ENCODE peak calls at places on chromosomes 11 and 22, in six cellular contexts. A is cardiac septum, K is fibroblast of pulmonary artery, F is GM04503, W is anterior cingulate cortex, T is tibial nerve. X is an unnamed sample.

GRCh38 chr11:66124564-66124963 is 54.5 kb downstream of the PACS1 start:
- DNase-seq in K (peak; percentile 21), T (no peak), A (no peak), W (no peak), F (no peak), X (no peak)

GRCh38 chr11:36441610-36442208 is 68.4 kb downstream of the TRAF6 start:
- DNase-seq in A (no peak), F (no peak), W (no peak), K (no peak), T (no peak), X (no peak)

GRCh38 chr11:47393163-47394049 is 15.0 kb upstream of the SLC39A13 start:
- DNase-seq in T (no peak), F (no peak), K (peak; percentile 37), W (no peak), A (peak; percentile 83), X (no peak)

GRCh38 chr11:18775492-18776292 is 15.9 kb downstream of the PTPN5 start:
- DNase-seq in A (peak; percentile 82), W (no peak), T (peak; percentile 36), K (peak; percentile 63), F (no peak), X (no peak)

GRCh38 chr11:33668468-33668825 is 32.2 kb downstream of the C11orf91 start:
- DNase-seq in F (no peak), T (no peak), K (no peak), A (no peak), W (no peak), X (no peak)

GRCh38 chr22:24185001-24185500 is 3.8 kb downstream of the SUSD2 start:
- DNase-seq in K (no peak), F (no peak), A (no peak), T (no peak), W (no peak), X (no peak)

GRCh38 chr22:23256986-23257888 is 76.9 kb downstream of the BCR start:
- DNase-seq in A (peak; percentile 82), T (peak; percentile 79), F (peak; percentile 26), W (no peak), K (peak; percentile 26), X (peak; percentile 46)

GRCh38 chr11:8016396-8016949 is 29.3 kb downstream of the EIF3F start:
- DNase-seq in T (no peak), W (no peak), F (no peak), A (peak; percentile 10), K (no peak), X (no peak)

GRCh38 chr22:44709881-44710400 is 7.9 kb downstream of the PRR5 start:
- DNase-seq in A (no peak), T (no peak), W (no peak), F (no peak), K (no peak), X (no peak)

GRCh38 chr22:49436056-49436455 is 391.6 kb downstream of the BRD1 start:
- DNase-seq in K (no peak), A (no peak), F (no peak), W (no peak), T (no peak), X (no peak)

GRCh38 chr11:120254788-120255518 is 15.0 kb downstream of the POU2F3 start:
- DNase-seq in A (no peak), T (no peak), K (no peak), F (no peak), W (no peak), X (no peak)

GRCh38 chr11:93370260-93370659 is 39.7 kb downstream of the DEUP1 start:
- DNase-seq in K (no peak), F (no peak), T (no peak), W (no peak), A (no peak), X (no peak)

GRCh38 chr11:132551011-132551410 is 981.3 kb downstream of the OPCML start:
- DNase-seq in A (no peak), K (no peak), F (no peak), T (no peak), W (no peak), X (no peak)

GRCh38 chr11:111307472-111308108 is 9.2 kb downstream of the POU2AF3 start:
- DNase-seq in F (no peak), W (no peak), A (no peak), T (no peak), K (no peak), X (no peak)

GRCh38 chr11:131043251-131043650 is 127.0 kb upstream of the SNX19 start:
- DNase-seq in K (no peak), A (no peak), W (no peak), F (no peak), T (no peak), X (no peak)

GRCh38 chr11:71298016-71298550 is 45.7 kb upstream of the SHANK2 start:
- DNase-seq in W (no peak), T (no peak), A (no peak), K (no peak), F (no peak), X (no peak)

GRCh38 chr11:128929991-128930390 is 12.7 kb downstream of the TP53AIP1 start:
- DNase-seq in W (no peak), K (no peak), T (no peak), F (no peak), A (no peak), X (no peak)

GRCh38 chr11:113341388-113342165 is 27.2 kb downstream of the TTC12 start:
- DNase-seq in K (no peak), T (no peak), A (no peak), F (no peak), W (no peak), X (no peak)

GRCh38 chr22:22914726-22915669 is 27.4 kb downstream of the IGLL5 start:
- DNase-seq in F (no peak), K (no peak), T (no peak), W (no peak), A (no peak), X (no peak)